ENCODE peak calls at places on chromosomes 13 and 19, in six cellular contexts. V is IMR-90, S is trophoblast cell, Y is neuronal stem cell, F is H9, Q is H1. A is an unnamed sample.
A peak's percentile ranks its signal among the peaks of the same experiment; 100 is the strongest.

GRCh38 chr19:14686411-14686810 is 3.4 kb upstream of the ZNF333 start:
- DNase-seq in Y (no peak), F (no peak), Q (no peak), S (peak; percentile 14), V (peak; percentile 9), A (peak; percentile 13)

GRCh38 chr19:54420383-54421168 is 5.3 kb downstream of the TTYH1 start:
- DNase-seq in F (peak; percentile 76), S (no peak), Q (peak; percentile 76), Y (peak; percentile 95), V (no peak), A (no peak)

GRCh38 chr13:45527699-45528462 is 63.1 kb downstream of the COG3 start:
- DNase-seq in S (peak; percentile 8), F (no peak), Y (no peak), V (peak; percentile 74), Q (no peak), A (peak; percentile 64)

GRCh38 chr13:42747399-42747873 is 33.9 kb upstream of the FAM216B start:
- DNase-seq in F (no peak), Q (no peak), S (peak; percentile 92), Y (no peak), V (peak; percentile 99), A (peak; percentile 100)

GRCh38 chr19:27774337-27774736 is 1438.6 kb downstream of the UQCRFS1 start:
- DNase-seq in F (peak; percentile 35), S (no peak), V (no peak), Q (no peak), Y (no peak), A (no peak)

GRCh38 chr13:113273856-113274590 is 23.0 kb upstream of the LAMP1 start:
- DNase-seq in S (peak; percentile 47), Q (no peak), F (no peak), V (peak; percentile 87), Y (no peak), A (peak; percentile 78)

GRCh38 chr13:23516706-23517105 is 53.5 kb upstream of the TNFRSF19 start:
- DNase-seq in V (peak; percentile 67), Y (no peak), F (no peak), Q (no peak), S (no peak), A (no peak)

GRCh38 chr13:95154441-95154886 is 146.8 kb downstream of the ABCC4 start:
- DNase-seq in V (no peak), S (no peak), Q (no peak), Y (no peak), F (no peak), A (no peak)

GRCh38 chr19:1251233-1251502 is 2.8 kb downstream of the MIDN start:
- DNase-seq in V (peak; percentile 68), Y (no peak), F (no peak), S (peak; percentile 56), Q (no peak), A (peak; percentile 81)

GRCh38 chr13:30191491-30192100 is 115.8 kb downstream of the KATNAL1 start:
- DNase-seq in F (no peak), V (peak; percentile 54), Q (no peak), Y (no peak), S (no peak), A (no peak)

GRCh38 chr19:32976223-32976805 is 4.3 kb downstream of the FAAP24 start:
- DNase-seq in V (peak; percentile 62), Y (peak; percentile 24), S (peak; percentile 77), Q (peak; percentile 31), F (peak; percentile 60), A (peak; percentile 67)

GRCh38 chr13:79346300-79346914 is 59.6 kb downstream of the RBM26 start:
- DNase-seq in Q (no peak), V (no peak), Y (no peak), S (no peak), F (no peak), A (no peak)

GRCh38 chr13:102197193-102197592 is 204.7 kb downstream of the FGF14 start:
- DNase-seq in F (peak; percentile 45), Q (peak; percentile 19), Y (no peak), V (peak; percentile 8), S (no peak), A (peak; percentile 22)

GRCh38 chr13:27709779-27710178 is 82.5 kb upstream of the GSX1 start:
- DNase-seq in Q (no peak), S (no peak), F (no peak), V (no peak), Y (no peak), A (no peak)

GRCh38 chr19:58393725-58394033 is 1.8 kb upstream of the RNF225 start:
- DNase-seq in Q (no peak), F (no peak), V (no peak), S (no peak), Y (no peak), A (no peak)

GRCh38 chr13:26344980-26345379 is 91.1 kb downstream of the CDK8 start:
- DNase-seq in Q (no peak), F (no peak), V (peak; percentile 47), Y (no peak), S (no peak), A (no peak)
- H3K14ac ChIP-seq in Q (no peak overlapping the region), F (no peak overlapping the region), V (no peak overlapping the region), Y (no peak overlapping the region), S (no peak overlapping the region), A (no peak overlapping the region)

DNA sequence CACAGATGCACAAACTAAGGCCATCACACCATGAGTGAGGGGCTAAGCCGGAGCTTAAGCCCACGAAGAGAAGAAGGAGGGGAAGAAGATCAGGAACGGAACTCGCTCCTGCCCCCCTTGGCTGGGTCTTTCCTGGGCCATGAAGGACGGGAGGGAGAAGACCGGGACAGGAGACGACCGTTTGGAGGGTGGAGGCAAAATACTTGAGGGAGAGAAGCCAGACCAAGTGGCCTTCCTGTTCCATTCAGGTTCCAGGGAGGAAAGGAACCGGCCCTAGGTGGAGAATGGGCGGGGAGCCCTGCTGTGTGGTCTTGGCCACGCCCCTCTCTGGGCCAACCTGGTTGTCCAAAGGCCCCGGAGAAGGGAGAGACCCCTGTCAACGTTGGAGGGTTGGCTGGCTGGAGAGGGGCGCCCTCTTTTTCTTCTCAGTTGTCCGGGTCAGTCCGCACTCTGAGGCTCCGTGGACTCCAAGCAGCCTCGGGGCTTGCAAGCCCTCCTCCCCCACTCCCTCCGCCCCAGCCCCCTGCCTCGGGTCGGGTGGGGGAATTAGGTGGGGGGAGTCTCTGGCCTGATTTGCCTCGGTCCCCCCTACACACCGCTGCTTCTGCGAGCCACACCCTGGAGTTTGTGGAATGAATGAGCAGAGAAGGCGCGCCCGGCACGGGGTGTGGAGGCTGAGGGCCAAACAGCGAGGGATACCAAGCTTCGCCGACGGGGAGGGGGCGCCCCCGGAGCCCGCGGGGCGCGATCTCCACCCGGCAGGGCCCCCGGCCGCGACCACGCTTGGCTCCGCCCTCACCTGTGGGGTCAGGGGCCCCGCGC is 771 bp downstream of the FBN3 start:
- DNase-seq in Q (peak; percentile 70), Y (peak; percentile 65), V (no peak), F (peak; percentile 94), S (no peak), A (no peak)
- H3K14ac ChIP-seq in Q (no peak overlapping the region), Y (peak overlapping the region; percentile 56), V (no peak overlapping the region), F (no peak overlapping the region), S (peak overlapping the region; percentile 85), A (no peak overlapping the region)

GRCh38 chr19:46232938-46233621 is 3.5 kb downstream of the IGFL1 start:
- DNase-seq in Y (no peak), S (no peak), F (no peak), V (no peak), Q (no peak), A (no peak)
- H3K14ac ChIP-seq in Y (no peak overlapping the region), S (no peak overlapping the region), F (no peak overlapping the region), V (no peak overlapping the region), Q (no peak overlapping the region), A (no peak overlapping the region)

DNA sequence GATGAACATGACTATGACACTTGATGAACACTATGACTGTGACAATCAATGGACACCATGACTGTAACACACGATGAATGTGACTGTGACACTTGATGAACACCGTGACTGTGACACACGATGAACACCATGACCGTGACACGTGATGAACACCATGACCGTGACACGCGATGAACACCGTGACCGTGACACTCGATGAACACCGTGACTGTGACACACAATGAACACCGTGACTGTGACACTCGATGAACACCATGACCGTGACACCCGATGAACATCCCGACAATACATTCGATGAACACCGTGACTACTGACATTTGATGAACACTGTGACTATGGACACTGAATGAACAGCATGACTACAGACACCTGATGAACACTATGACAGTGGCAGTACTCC is 30.9 kb downstream of the ZFR2 start:
- DNase-seq in S (no peak), F (no peak), Q (no peak), Y (no peak), V (no peak), A (no peak)
- H3K14ac ChIP-seq in S (no peak overlapping the region), F (no peak overlapping the region), Q (no peak overlapping the region), Y (no peak overlapping the region), V (no peak overlapping the region), A (no peak overlapping the region)

GRCh38 chr13:51541809-51542258 is 42.4 kb upstream of the WDFY2 start:
- DNase-seq in S (no peak), F (no peak), V (no peak), Y (no peak), Q (no peak), A (no peak)

GRCh38 chr13:51539887-51540286 is 44.4 kb upstream of the WDFY2 start:
- DNase-seq in S (no peak), Y (no peak), F (no peak), V (peak; percentile 67), Q (no peak), A (peak; percentile 45)

GRCh38 chr13:51541037-51541436 is 43.2 kb upstream of the WDFY2 start:
- DNase-seq in S (no peak), V (no peak), Y (no peak), F (no peak), Q (no peak), A (no peak)

GRCh38 chr13:51538626-51539179 is 45.6 kb upstream of the WDFY2 start:
- DNase-seq in S (no peak), Y (no peak), F (no peak), Q (no peak), V (no peak), A (no peak)

GRCh38 chr13:51542358-51542972 is 41.8 kb upstream of the WDFY2 start:
- DNase-seq in S (no peak), F (no peak), V (peak; percentile 32), Y (no peak), Q (no peak), A (peak; percentile 35)
- H3K14ac ChIP-seq in S (no peak overlapping the region), F (no peak overlapping the region), V (no peak overlapping the region), Y (no peak overlapping the region), Q (no peak overlapping the region), A (no peak overlapping the region)

DNA sequence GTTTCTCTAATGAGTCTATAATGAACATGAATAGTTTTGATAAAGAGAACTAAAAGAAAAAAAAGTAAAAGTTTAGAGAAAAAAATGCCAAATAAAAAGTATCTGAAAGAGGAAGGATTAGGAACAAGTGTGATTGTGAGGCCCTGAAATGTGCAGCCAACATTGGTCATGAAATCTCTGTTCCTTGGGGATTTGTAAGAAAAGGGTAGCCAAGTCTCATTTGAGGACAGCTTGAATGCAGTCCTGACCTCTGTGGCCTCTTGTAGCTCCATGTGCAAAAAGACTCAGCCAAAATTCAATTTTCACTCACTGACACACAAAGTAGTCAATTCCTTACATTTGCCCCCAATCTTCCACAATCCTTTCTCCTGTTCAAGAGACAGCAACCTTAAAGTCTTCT is 167.9 kb downstream of the KLF12 start:
- DNase-seq in S (no peak), Q (no peak), Y (no peak), V (no peak), F (no peak), A (no peak)
- H3K14ac ChIP-seq in S (no peak overlapping the region), Q (no peak overlapping the region), Y (no peak overlapping the region), V (no peak overlapping the region), F (no peak overlapping the region), A (no peak overlapping the region)

GRCh38 chr13:40485611-40486517 is 180.6 kb downstream of the FOXO1 start:
- DNase-seq in Q (no peak), Y (no peak), S (no peak), F (no peak), V (no peak), A (no peak)
- H3K14ac ChIP-seq in Q (no peak overlapping the region), Y (no peak overlapping the region), S (no peak overlapping the region), F (peak overlapping the region; percentile 72), V (no peak overlapping the region), A (no peak overlapping the region)

A was measured in mesenchymal stem cell.